ENCODE peak calls at places on chromosomes 6 and 20, in seven cellular contexts. One of them, this sample, is unnamed. For H3K9me3, the result is how much of the 10 kb centered on the place peaks cover.

GRCh38 chr6:31882344-31882743 is 3.5 kb upstream of the SLC44A4 start:
- DNase-seq in heart right ventricle: no peak
- DNase-seq in body of pancreas: no peak
- DNase-seq in AG04450: peak
- DNase-seq in upper lobe of right lung: no peak
- DNase-seq in heart left ventricle: no peak
- DNase-seq in Caco-2: no peak
- DNase-seq in this sample: peak

GRCh38 chr20:56259948-56260347 is 11.4 kb downstream of the MC3R start:
- DNase-seq in heart right ventricle: no peak
- DNase-seq in body of pancreas: no peak
- DNase-seq in AG04450: no peak
- DNase-seq in upper lobe of right lung: no peak
- DNase-seq in heart left ventricle: no peak
- DNase-seq in Caco-2: no peak
- DNase-seq in this sample: no peak

GRCh38 chr20:61668064-61668463 is 397.6 kb downstream of the TAF4 start:
- DNase-seq in heart right ventricle: no peak
- DNase-seq in body of pancreas: no peak
- DNase-seq in AG04450: no peak
- DNase-seq in upper lobe of right lung: no peak
- DNase-seq in heart left ventricle: no peak
- DNase-seq in Caco-2: no peak
- DNase-seq in this sample: no peak

GRCh38 chr6:37187321-37188022 is 17.5 kb downstream of the PIM1 start:
- DNase-seq in heart right ventricle: no peak
- DNase-seq in body of pancreas: no peak
- DNase-seq in AG04450: no peak
- DNase-seq in upper lobe of right lung: no peak
- DNase-seq in heart left ventricle: no peak
- DNase-seq in Caco-2: no peak
- DNase-seq in this sample: no peak

GRCh38 chr6:912871-913663 is 220.1 kb upstream of the EXOC2 start:
- DNase-seq in heart right ventricle: peak
- DNase-seq in body of pancreas: peak
- DNase-seq in AG04450: peak
- DNase-seq in upper lobe of right lung: no peak
- DNase-seq in heart left ventricle: no peak
- DNase-seq in Caco-2: peak
- DNase-seq in this sample: peak

GRCh38 chr6:135962731-135963130 is 111.2 kb downstream of the PDE7B start:
- DNase-seq in heart right ventricle: no peak
- DNase-seq in body of pancreas: no peak
- DNase-seq in AG04450: no peak
- DNase-seq in upper lobe of right lung: no peak
- DNase-seq in heart left ventricle: no peak
- DNase-seq in Caco-2: no peak
- DNase-seq in this sample: no peak

GRCh38 chr6:27591660-27592059 is 118.8 kb upstream of the ZNF184 start:
- DNase-seq in heart right ventricle: no peak
- DNase-seq in body of pancreas: no peak
- DNase-seq in AG04450: no peak
- DNase-seq in upper lobe of right lung: no peak
- DNase-seq in heart left ventricle: no peak
- DNase-seq in Caco-2: peak
- DNase-seq in this sample: no peak

GRCh38 chr20:51011479-51011878 is 11.4 kb downstream of the KCNG1 start:
- DNase-seq in heart right ventricle: no peak
- DNase-seq in body of pancreas: no peak
- DNase-seq in AG04450: no peak
- DNase-seq in upper lobe of right lung: no peak
- DNase-seq in heart left ventricle: no peak
- DNase-seq in Caco-2: no peak
- DNase-seq in this sample: no peak

GRCh38 chr20:38229376-38230252 is 30.9 kb downstream of the KIAA1755 start:
- DNase-seq in heart right ventricle: no peak
- DNase-seq in body of pancreas: no peak
- DNase-seq in AG04450: no peak
- DNase-seq in upper lobe of right lung: no peak
- DNase-seq in heart left ventricle: no peak
- DNase-seq in Caco-2: no peak
- DNase-seq in this sample: peak

GRCh38 chr6:156423075-156423474 is 354.1 kb upstream of the ARID1B start:
- DNase-seq in heart right ventricle: no peak
- DNase-seq in body of pancreas: no peak
- DNase-seq in AG04450: no peak
- DNase-seq in upper lobe of right lung: no peak
- DNase-seq in heart left ventricle: no peak
- DNase-seq in Caco-2: no peak
- DNase-seq in this sample: no peak

GRCh38 chr6:100559859-100560258 is 95.1 kb upstream of the SIM1 start:
- DNase-seq in heart right ventricle: no peak
- DNase-seq in body of pancreas: no peak
- DNase-seq in AG04450: no peak
- DNase-seq in upper lobe of right lung: no peak
- DNase-seq in heart left ventricle: no peak
- DNase-seq in Caco-2: no peak
- DNase-seq in this sample: no peak

GRCh38 chr20:25058051-25058796 is at the start of gene ACSS1:
- DNase-seq in heart right ventricle: peak
- DNase-seq in body of pancreas: peak
- DNase-seq in AG04450: no peak
- DNase-seq in upper lobe of right lung: peak
- DNase-seq in heart left ventricle: peak
- DNase-seq in Caco-2: peak
- DNase-seq in this sample: peak

GRCh38 chr20:51195419-51195901 is 172.6 kb upstream of the KCNG1 start:
- DNase-seq in heart right ventricle: no peak
- DNase-seq in body of pancreas: no peak
- DNase-seq in AG04450: no peak
- DNase-seq in upper lobe of right lung: no peak
- DNase-seq in heart left ventricle: no peak
- DNase-seq in Caco-2: no peak
- DNase-seq in this sample: no peak

GRCh38 chr6:33419580-33420492 is at the start of gene SYNGAP1:
- DNase-seq in heart right ventricle: peak
- DNase-seq in body of pancreas: peak
- DNase-seq in AG04450: peak
- DNase-seq in upper lobe of right lung: no peak
- DNase-seq in heart left ventricle: peak
- DNase-seq in Caco-2: no peak
- DNase-seq in this sample: peak

GRCh38 chr6:15922510-15923307 is 206.2 kb upstream of the MYLIP start:
- DNase-seq in heart right ventricle: no peak
- DNase-seq in body of pancreas: no peak
- DNase-seq in AG04450: no peak
- DNase-seq in upper lobe of right lung: no peak
- DNase-seq in heart left ventricle: no peak
- DNase-seq in Caco-2: no peak
- DNase-seq in this sample: no peak

GRCh38 chr6:52643158-52643557 is 27.8 kb upstream of the TMEM14A start:
- DNase-seq in heart right ventricle: no peak
- DNase-seq in body of pancreas: no peak
- DNase-seq in AG04450: no peak
- DNase-seq in upper lobe of right lung: no peak
- DNase-seq in heart left ventricle: no peak
- DNase-seq in Caco-2: no peak
- DNase-seq in this sample: peak

GRCh38 chr6:34284563-34285545 is 36.0 kb upstream of the SMIM29 start:
- DNase-seq in heart right ventricle: peak
- DNase-seq in body of pancreas: peak
- DNase-seq in AG04450: peak
- DNase-seq in upper lobe of right lung: peak
- DNase-seq in heart left ventricle: peak
- DNase-seq in Caco-2: no peak
- DNase-seq in this sample: peak

GRCh38 chr20:36043447-36043846 is 75.1 kb downstream of the CNBD2 start:
- DNase-seq in heart right ventricle: no peak
- DNase-seq in body of pancreas: no peak
- DNase-seq in AG04450: no peak
- DNase-seq in upper lobe of right lung: no peak
- DNase-seq in heart left ventricle: no peak
- DNase-seq in Caco-2: no peak
- DNase-seq in this sample: no peak

GRCh38 chr6:26743157-26743821 is 83.7 kb upstream of the ZNF322 start:
- DNase-seq in heart right ventricle: no peak
- DNase-seq in body of pancreas: no peak
- DNase-seq in AG04450: no peak
- DNase-seq in upper lobe of right lung: no peak
- DNase-seq in heart left ventricle: no peak
- DNase-seq in Caco-2: no peak
- DNase-seq in this sample: no peak

DNA sequence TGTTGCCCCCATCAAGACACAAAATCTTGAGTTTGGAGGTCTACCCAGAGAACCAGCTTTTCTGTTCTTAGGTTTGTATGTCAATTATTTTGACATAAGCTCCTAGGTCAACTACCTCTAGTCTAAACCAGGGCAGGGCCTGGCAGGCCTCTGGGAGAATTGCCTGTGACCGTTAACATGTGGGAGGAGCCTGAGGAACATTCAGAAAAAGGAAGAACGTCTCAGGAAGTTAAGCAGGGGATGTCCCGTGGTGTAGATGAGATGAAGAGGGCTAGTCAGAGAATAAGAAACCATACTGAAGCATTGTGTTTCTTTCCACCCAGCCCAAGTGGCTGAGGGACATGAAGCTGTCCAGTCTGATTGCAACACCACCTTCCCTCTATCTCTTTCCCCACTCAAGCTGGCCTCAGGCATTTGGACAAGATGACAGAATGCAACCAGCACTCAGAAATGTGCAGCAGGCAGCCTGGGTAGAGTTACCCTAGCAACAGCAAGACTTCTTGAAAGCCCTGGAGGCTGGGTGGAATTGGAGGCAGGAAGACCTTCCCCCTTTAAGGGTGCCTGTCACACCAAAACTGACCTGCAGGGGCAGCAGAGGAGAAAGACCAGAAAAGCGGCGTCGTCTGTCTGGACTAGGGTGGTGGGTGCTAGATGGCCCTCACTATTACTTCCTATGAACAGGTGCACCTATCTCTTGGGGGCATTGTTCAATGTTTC is 186.2 kb downstream of the UNC5CL start:
- DNase-seq in heart right ventricle: no peak
- DNase-seq in body of pancreas: no peak
- DNase-seq in AG04450: no peak
- DNase-seq in upper lobe of right lung: no peak
- DNase-seq in heart left ventricle: no peak
- DNase-seq in Caco-2: peak
- DNase-seq in this sample: peak
- TF ChIP-seq CTCF in heart right ventricle: no peak
- TF ChIP-seq CTCF in body of pancreas: no peak
- TF ChIP-seq CTCF in AG04450: peak
- TF ChIP-seq CTCF in upper lobe of right lung: peak
- TF ChIP-seq CTCF in heart left ventricle: peak
- TF ChIP-seq CTCF in Caco-2: peak
- TF ChIP-seq CTCF in this sample: peak

GRCh38 chr6:170091639-170092579 is 199.0 kb downstream of the DLL1 start:
- DNase-seq in heart right ventricle: peak
- DNase-seq in body of pancreas: peak
- DNase-seq in AG04450: no peak
- DNase-seq in upper lobe of right lung: no peak
- DNase-seq in heart left ventricle: no peak
- DNase-seq in Caco-2: peak
- DNase-seq in this sample: no peak
- H3K9me3 ChIP-seq in heart right ventricle: under half
- H3K9me3 ChIP-seq in body of pancreas: under half
- H3K9me3 ChIP-seq in AG04450: half or more
- H3K9me3 ChIP-seq in upper lobe of right lung: under half
- H3K9me3 ChIP-seq in heart left ventricle: under half
- H3K9me3 ChIP-seq in Caco-2: under half
- H3K9me3 ChIP-seq in this sample: under half

GRCh38 chr6:139530551-139530950 is 156.1 kb upstream of the CITED2 start:
- DNase-seq in heart right ventricle: no peak
- DNase-seq in body of pancreas: no peak
- DNase-seq in AG04450: no peak
- DNase-seq in upper lobe of right lung: no peak
- DNase-seq in heart left ventricle: no peak
- DNase-seq in Caco-2: no peak
- DNase-seq in this sample: no peak
- H3K4me3 ChIP-seq in heart right ventricle: no peak
- H3K4me3 ChIP-seq in body of pancreas: no peak
- H3K4me3 ChIP-seq in AG04450: no peak
- H3K4me3 ChIP-seq in upper lobe of right lung: no peak
- H3K4me3 ChIP-seq in heart left ventricle: no peak
- H3K4me3 ChIP-seq in Caco-2: no peak
- H3K4me3 ChIP-seq in this sample: no peak

GRCh38 chr6:170305772-170306323 is 710 bp upstream of the FAM120B start:
- DNase-seq in heart right ventricle: no peak
- DNase-seq in body of pancreas: peak
- DNase-seq in AG04450: no peak
- DNase-seq in upper lobe of right lung: no peak
- DNase-seq in heart left ventricle: no peak
- DNase-seq in Caco-2: no peak
- DNase-seq in this sample: no peak

GRCh38 chr6:170307080-170307545 is 555 bp downstream of the FAM120B start:
- DNase-seq in heart right ventricle: no peak
- DNase-seq in body of pancreas: no peak
- DNase-seq in AG04450: no peak
- DNase-seq in upper lobe of right lung: no peak
- DNase-seq in heart left ventricle: no peak
- DNase-seq in Caco-2: no peak
- DNase-seq in this sample: no peak

GRCh38 chr6:170311696-170312095 is 5.1 kb downstream of the FAM120B start:
- DNase-seq in heart right ventricle: no peak
- DNase-seq in body of pancreas: no peak
- DNase-seq in AG04450: no peak
- DNase-seq in upper lobe of right lung: no peak
- DNase-seq in heart left ventricle: no peak
- DNase-seq in Caco-2: no peak
- DNase-seq in this sample: no peak

GRCh38 chr6:170308761-170309160 is 2.2 kb downstream of the FAM120B start:
- DNase-seq in heart right ventricle: no peak
- DNase-seq in body of pancreas: no peak
- DNase-seq in AG04450: no peak
- DNase-seq in upper lobe of right lung: no peak
- DNase-seq in heart left ventricle: no peak
- DNase-seq in Caco-2: no peak
- DNase-seq in this sample: no peak

DNA sequence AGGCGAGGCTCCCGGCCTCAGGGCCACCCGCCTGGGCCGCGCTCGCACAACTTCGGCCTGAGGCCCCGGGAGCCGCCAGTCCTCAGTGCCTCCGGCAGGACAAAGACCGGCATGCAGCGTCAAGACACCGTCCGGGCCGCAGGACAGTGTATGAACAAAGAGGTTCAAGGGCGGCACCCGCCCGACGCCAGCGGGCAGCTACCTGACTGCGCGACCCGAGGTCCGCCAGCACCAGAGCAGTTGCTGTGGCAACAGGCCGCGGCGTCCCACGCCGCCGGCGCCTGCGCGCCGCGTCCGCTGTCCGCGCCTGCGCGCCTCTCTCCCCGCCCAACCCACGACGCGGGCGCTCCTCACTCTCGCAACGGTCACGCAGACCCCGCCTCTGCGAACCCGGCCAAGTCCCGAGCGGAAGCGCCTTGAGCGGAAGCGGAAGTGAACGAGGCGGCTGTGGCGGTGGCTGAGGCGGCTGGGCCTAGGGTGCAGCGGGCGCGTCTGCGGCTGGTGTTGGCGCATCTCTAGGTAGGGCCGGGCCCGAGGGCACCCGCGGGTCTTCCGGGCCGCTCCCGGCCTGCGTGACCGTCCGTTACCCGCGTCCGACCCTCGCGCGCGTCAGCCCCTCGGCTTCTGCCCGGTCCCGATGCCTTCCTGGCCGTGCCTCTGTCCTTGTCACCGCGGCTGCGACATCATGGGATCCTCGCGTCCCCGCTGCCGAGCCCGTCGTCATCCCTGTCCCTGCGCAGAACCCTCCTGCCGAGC is at the start of gene FAM120B:
- DNase-seq in heart right ventricle: peak
- DNase-seq in body of pancreas: peak
- DNase-seq in AG04450: peak
- DNase-seq in upper lobe of right lung: peak
- DNase-seq in heart left ventricle: peak
- DNase-seq in Caco-2: peak
- DNase-seq in this sample: peak
- TF ChIP-seq CTCF in heart right ventricle: no peak
- TF ChIP-seq CTCF in body of pancreas: peak
- TF ChIP-seq CTCF in AG04450: no peak
- TF ChIP-seq CTCF in upper lobe of right lung: no peak
- TF ChIP-seq CTCF in heart left ventricle: no peak
- TF ChIP-seq CTCF in Caco-2: no peak
- TF ChIP-seq CTCF in this sample: no peak